ENCODE peak calls at places on chromosomes 3 and 15, in six cellular contexts. T is fibroblast of the conjunctiva, P is EL, H is anterior cingulate cortex, R is GM12865, V is cardiac muscle cell. N is an unnamed sample.
A peak's percentile ranks its signal among the peaks of the same experiment; 100 is the strongest.

GRCh38 chr15:70096215-70096974 is 1.3 kb downstream of the TLE3 start:
- DNase-seq in T (no peak), P (peak; percentile 60), H (no peak), R (peak; percentile 43), V (peak; percentile 50), N (peak; percentile 58)

GRCh38 chr3:132034486-132035464 is at the start of gene CPNE4:
- DNase-seq in T (peak; percentile 48), P (peak; percentile 76), H (peak; percentile 68), R (peak; percentile 62), V (peak; percentile 80), N (peak; percentile 84)

GRCh38 chr15:57025264-57025939 is 107.0 kb downstream of the TCF12 start:
- DNase-seq in T (no peak), P (peak; percentile 25), H (no peak), R (no peak), V (peak; percentile 64), N (peak; percentile 38)

GRCh38 chr3:70985572-70985971 is 598.0 kb downstream of the FOXP1 start:
- DNase-seq in T (no peak), P (no peak), H (no peak), R (no peak), V (no peak), N (no peak)

GRCh38 chr3:33030802-33031201 is 66.1 kb downstream of the GLB1 start:
- DNase-seq in T (no peak), P (no peak), H (no peak), R (peak; percentile 16), V (no peak), N (no peak)

GRCh38 chr3:61358364-61358763 is 107.1 kb upstream of the FHIT start:
- DNase-seq in T (no peak), P (no peak), H (peak; percentile 71), R (peak; percentile 91), V (peak; percentile 72), N (no peak)

GRCh38 chr15:29677871-29678431 is 144.3 kb downstream of the TJP1 start:
- DNase-seq in T (no peak), P (no peak), H (no peak), R (no peak), V (no peak), N (no peak)

GRCh38 chr3:126397610-126398422 is 3.1 kb downstream of the CFAP100 start:
- DNase-seq in T (no peak), P (no peak), H (no peak), R (no peak), V (no peak), N (no peak)

GRCh38 chr3:10280571-10280970 is 12.2 kb downstream of the GHRL start:
- DNase-seq in T (no peak), P (no peak), H (no peak), R (no peak), V (no peak), N (no peak)

GRCh38 chr3:11718582-11719405 is 75.1 kb upstream of the VGLL4 start:
- DNase-seq in T (no peak), P (peak; percentile 64), H (peak; percentile 41), R (peak; percentile 40), V (peak; percentile 64), N (peak; percentile 65)

GRCh38 chr15:91965501-91966180 is 112.1 kb downstream of the SLCO3A1 start:
- DNase-seq in T (no peak), P (peak; percentile 90), H (no peak), R (no peak), V (peak; percentile 53), N (peak; percentile 71)

GRCh38 chr15:72358532-72359180 is 17.2 kb downstream of the HEXA start:
- DNase-seq in T (peak; percentile 47), P (peak; percentile 91), H (no peak), R (peak; percentile 75), V (peak; percentile 83), N (peak; percentile 61)

GRCh38 chr15:100042558-100042957 is 299.2 kb downstream of the ADAMTS17 start:
- DNase-seq in T (no peak), P (peak; percentile 58), H (no peak), R (no peak), V (peak; percentile 13), N (no peak)

GRCh38 chr3:17144665-17144993 is 259.9 kb downstream of the PLCL2 start:
- DNase-seq in T (no peak), P (no peak), H (no peak), R (no peak), V (no peak), N (no peak)

GRCh38 chr3:71214797-71215196 is 368.7 kb downstream of the FOXP1 start:
- DNase-seq in T (no peak), P (no peak), H (no peak), R (no peak), V (no peak), N (no peak)

GRCh38 chr15:40190591-40190990 is 29.7 kb downstream of the BUB1B start:
- DNase-seq in T (peak; percentile 23), P (peak; percentile 72), H (no peak), R (no peak), V (peak; percentile 81), N (peak; percentile 51)

GRCh38 chr15:74203914-74204431 is 1.4 kb upstream of the STRA6 start:
- DNase-seq in T (no peak), P (peak; percentile 76), H (no peak), R (no peak), V (peak; percentile 91), N (peak; percentile 84)

GRCh38 chr3:144480520-144480919 is 508.9 kb downstream of the DIPK2A start:
- DNase-seq in T (no peak), P (no peak), H (no peak), R (no peak), V (no peak), N (no peak)

GRCh38 chr15:85763157-85763556 is 31.6 kb downstream of the KLHL25 start:
- DNase-seq in T (no peak), P (no peak), H (peak; percentile 52), R (no peak), V (no peak), N (no peak)

GRCh38 chr3:167493240-167493639 is 19.4 kb upstream of the SERPINI2 start:
- DNase-seq in T (no peak), P (no peak), H (no peak), R (peak; percentile 10), V (no peak), N (no peak)

GRCh38 chr3:126109146-126109859 is 25.4 kb upstream of the SLC41A3 start:
- DNase-seq in T (no peak), P (no peak), H (no peak), R (no peak), V (no peak), N (no peak)

GRCh38 chr3:193346259-193346658 is 32.3 kb downstream of the ATP13A5 start:
- DNase-seq in T (no peak), P (no peak), H (no peak), R (no peak), V (no peak), N (no peak)